ENCODE peak calls at places on chromosome 19, in seven cellular contexts. One of them, this sample, is unnamed.

GRCh38 chr19:3269972-3270667 is 45.7 kb downstream of the CELF5 start:
- DNase-seq in T-helper 2 cell: no peak
- DNase-seq in cardiac fibroblast: no peak
- DNase-seq in HCT116: no peak
- DNase-seq in OCI-LY7: no peak
- DNase-seq in anterior cingulate cortex: no peak
- DNase-seq in HepG2: no peak
- DNase-seq in this sample: no peak

GRCh38 chr19:18346091-18346490 is 5.7 kb downstream of the PGPEP1 start:
- DNase-seq in T-helper 2 cell: no peak
- DNase-seq in cardiac fibroblast: no peak
- DNase-seq in HCT116: no peak
- DNase-seq in OCI-LY7: no peak
- DNase-seq in anterior cingulate cortex: no peak
- DNase-seq in HepG2: no peak
- DNase-seq in this sample: peak

GRCh38 chr19:1658446-1659433 is 6.3 kb upstream of the TCF3 start:
- DNase-seq in T-helper 2 cell: no peak
- DNase-seq in cardiac fibroblast: no peak
- DNase-seq in HCT116: no peak
- DNase-seq in OCI-LY7: no peak
- DNase-seq in anterior cingulate cortex: no peak
- DNase-seq in HepG2: no peak
- DNase-seq in this sample: no peak

GRCh38 chr19:52897149-52897935 is at the start of gene ZNF320:
- DNase-seq in T-helper 2 cell: peak
- DNase-seq in cardiac fibroblast: peak
- DNase-seq in HCT116: peak
- DNase-seq in OCI-LY7: peak
- DNase-seq in anterior cingulate cortex: peak
- DNase-seq in HepG2: no peak
- DNase-seq in this sample: peak

GRCh38 chr19:3950871-3951861 is 18.3 kb downstream of the NMRK2 start:
- DNase-seq in T-helper 2 cell: no peak
- DNase-seq in cardiac fibroblast: no peak
- DNase-seq in HCT116: no peak
- DNase-seq in OCI-LY7: no peak
- DNase-seq in anterior cingulate cortex: no peak
- DNase-seq in HepG2: no peak
- DNase-seq in this sample: no peak

GRCh38 chr19:4831351-4832340 is at the start of gene TICAM1:
- DNase-seq in T-helper 2 cell: peak
- DNase-seq in cardiac fibroblast: peak
- DNase-seq in HCT116: no peak
- DNase-seq in OCI-LY7: peak
- DNase-seq in anterior cingulate cortex: peak
- DNase-seq in HepG2: no peak
- DNase-seq in this sample: no peak

GRCh38 chr19:51460164-51460992 is 2.1 kb upstream of the SIGLEC8 start:
- DNase-seq in T-helper 2 cell: peak
- DNase-seq in cardiac fibroblast: no peak
- DNase-seq in HCT116: no peak
- DNase-seq in OCI-LY7: peak
- DNase-seq in anterior cingulate cortex: no peak
- DNase-seq in HepG2: peak
- DNase-seq in this sample: peak

GRCh38 chr19:31350033-31350692 is 927 bp upstream of the TSHZ3 start:
- DNase-seq in T-helper 2 cell: no peak
- DNase-seq in cardiac fibroblast: peak
- DNase-seq in HCT116: no peak
- DNase-seq in OCI-LY7: no peak
- DNase-seq in anterior cingulate cortex: no peak
- DNase-seq in HepG2: no peak
- DNase-seq in this sample: no peak

GRCh38 chr19:15529774-15530372 is 21.5 kb downstream of the CYP4F22 start:
- DNase-seq in T-helper 2 cell: no peak
- DNase-seq in cardiac fibroblast: peak
- DNase-seq in HCT116: no peak
- DNase-seq in OCI-LY7: no peak
- DNase-seq in anterior cingulate cortex: no peak
- DNase-seq in HepG2: no peak
- DNase-seq in this sample: no peak

GRCh38 chr19:2722541-2723344 is 1.6 kb upstream of the DIRAS1 start:
- DNase-seq in T-helper 2 cell: no peak
- DNase-seq in cardiac fibroblast: peak
- DNase-seq in HCT116: no peak
- DNase-seq in OCI-LY7: no peak
- DNase-seq in anterior cingulate cortex: peak
- DNase-seq in HepG2: no peak
- DNase-seq in this sample: no peak

GRCh38 chr19:2246801-2247361 is 2.2 kb upstream of the AMH start:
- DNase-seq in T-helper 2 cell: no peak
- DNase-seq in cardiac fibroblast: peak
- DNase-seq in HCT116: no peak
- DNase-seq in OCI-LY7: no peak
- DNase-seq in anterior cingulate cortex: peak
- DNase-seq in HepG2: no peak
- DNase-seq in this sample: no peak

GRCh38 chr19:19817357-19817756 is 4.2 kb downstream of the ZNF506 start:
- DNase-seq in T-helper 2 cell: no peak
- DNase-seq in cardiac fibroblast: no peak
- DNase-seq in HCT116: no peak
- DNase-seq in OCI-LY7: no peak
- DNase-seq in anterior cingulate cortex: no peak
- DNase-seq in HepG2: no peak
- DNase-seq in this sample: peak

GRCh38 chr19:50155520-50156109 is 7.5 kb downstream of the IZUMO2 start:
- DNase-seq in T-helper 2 cell: no peak
- DNase-seq in cardiac fibroblast: no peak
- DNase-seq in HCT116: no peak
- DNase-seq in OCI-LY7: no peak
- DNase-seq in anterior cingulate cortex: no peak
- DNase-seq in HepG2: no peak
- DNase-seq in this sample: peak

GRCh38 chr19:58401825-58402433 is 6.5 kb downstream of the RNF225 start:
- DNase-seq in T-helper 2 cell: no peak
- DNase-seq in cardiac fibroblast: no peak
- DNase-seq in HCT116: no peak
- DNase-seq in OCI-LY7: no peak
- DNase-seq in anterior cingulate cortex: no peak
- DNase-seq in HepG2: no peak
- DNase-seq in this sample: no peak

GRCh38 chr19:45113628-45114027 is 20.6 kb downstream of the PPP1R37 start:
- DNase-seq in T-helper 2 cell: no peak
- DNase-seq in cardiac fibroblast: no peak
- DNase-seq in HCT116: no peak
- DNase-seq in OCI-LY7: no peak
- DNase-seq in anterior cingulate cortex: no peak
- DNase-seq in HepG2: peak
- DNase-seq in this sample: no peak

GRCh38 chr19:54208784-54209057 is 8.1 kb downstream of the RPS9 start:
- DNase-seq in T-helper 2 cell: no peak
- DNase-seq in cardiac fibroblast: no peak
- DNase-seq in HCT116: no peak
- DNase-seq in OCI-LY7: no peak
- DNase-seq in anterior cingulate cortex: no peak
- DNase-seq in HepG2: no peak
- DNase-seq in this sample: peak

GRCh38 chr19:41913476-41914190 is 14.6 kb downstream of the ERFL start:
- DNase-seq in T-helper 2 cell: no peak
- DNase-seq in cardiac fibroblast: no peak
- DNase-seq in HCT116: no peak
- DNase-seq in OCI-LY7: no peak
- DNase-seq in anterior cingulate cortex: no peak
- DNase-seq in HepG2: no peak
- DNase-seq in this sample: no peak

GRCh38 chr19:55390461-55390880 is 4.7 kb downstream of the RPL28 start:
- DNase-seq in T-helper 2 cell: no peak
- DNase-seq in cardiac fibroblast: no peak
- DNase-seq in HCT116: no peak
- DNase-seq in OCI-LY7: no peak
- DNase-seq in anterior cingulate cortex: no peak
- DNase-seq in HepG2: no peak
- DNase-seq in this sample: peak

GRCh38 chr19:52943884-52944643 is 18.6 kb downstream of the ZNF816 start:
- DNase-seq in T-helper 2 cell: no peak
- DNase-seq in cardiac fibroblast: no peak
- DNase-seq in HCT116: no peak
- DNase-seq in OCI-LY7: no peak
- DNase-seq in anterior cingulate cortex: no peak
- DNase-seq in HepG2: peak
- DNase-seq in this sample: peak

GRCh38 chr19:49851456-49852259 is 699 bp downstream of the PTOV1 start:
- DNase-seq in T-helper 2 cell: no peak
- DNase-seq in cardiac fibroblast: no peak
- DNase-seq in HCT116: no peak
- DNase-seq in OCI-LY7: peak
- DNase-seq in anterior cingulate cortex: peak
- DNase-seq in HepG2: no peak
- DNase-seq in this sample: peak

GRCh38 chr19:10193666-10194499 is 870 bp downstream of the DNMT1 start:
- DNase-seq in T-helper 2 cell: peak
- DNase-seq in cardiac fibroblast: peak
- DNase-seq in HCT116: no peak
- DNase-seq in OCI-LY7: peak
- DNase-seq in anterior cingulate cortex: no peak
- DNase-seq in HepG2: peak
- DNase-seq in this sample: peak

GRCh38 chr19:16197188-16197621 is 506 bp upstream of the AP1M1 start:
- DNase-seq in T-helper 2 cell: no peak
- DNase-seq in cardiac fibroblast: peak
- DNase-seq in HCT116: no peak
- DNase-seq in OCI-LY7: peak
- DNase-seq in anterior cingulate cortex: no peak
- DNase-seq in HepG2: peak
- DNase-seq in this sample: peak

GRCh38 chr19:29489182-29489951 is 36.4 kb upstream of the VSTM2B start:
- DNase-seq in T-helper 2 cell: no peak
- DNase-seq in cardiac fibroblast: no peak
- DNase-seq in HCT116: no peak
- DNase-seq in OCI-LY7: no peak
- DNase-seq in anterior cingulate cortex: no peak
- DNase-seq in HepG2: no peak
- DNase-seq in this sample: no peak

GRCh38 chr19:51431124-51431523 is 13.7 kb upstream of the SIGLEC10 start:
- DNase-seq in T-helper 2 cell: no peak
- DNase-seq in cardiac fibroblast: no peak
- DNase-seq in HCT116: no peak
- DNase-seq in OCI-LY7: no peak
- DNase-seq in anterior cingulate cortex: no peak
- DNase-seq in HepG2: peak
- DNase-seq in this sample: no peak

GRCh38 chr19:20247016-20247683 is 80.1 kb downstream of the ZNF486 start:
- DNase-seq in T-helper 2 cell: no peak
- DNase-seq in cardiac fibroblast: peak
- DNase-seq in HCT116: no peak
- DNase-seq in OCI-LY7: peak
- DNase-seq in anterior cingulate cortex: peak
- DNase-seq in HepG2: no peak
- DNase-seq in this sample: peak

GRCh38 chr19:13790354-13790753 is 4.9 kb upstream of the ZSWIM4 start:
- DNase-seq in T-helper 2 cell: peak
- DNase-seq in cardiac fibroblast: peak
- DNase-seq in HCT116: no peak
- DNase-seq in OCI-LY7: no peak
- DNase-seq in anterior cingulate cortex: no peak
- DNase-seq in HepG2: no peak
- DNase-seq in this sample: no peak

GRCh38 chr19:6632002-6632621 is 37.8 kb downstream of the TNFSF14 start:
- DNase-seq in T-helper 2 cell: peak
- DNase-seq in cardiac fibroblast: peak
- DNase-seq in HCT116: peak
- DNase-seq in OCI-LY7: peak
- DNase-seq in anterior cingulate cortex: peak
- DNase-seq in HepG2: peak
- DNase-seq in this sample: peak

GRCh38 chr19:46863818-46864629 is 3.2 kb downstream of the ARHGAP35 start:
- DNase-seq in T-helper 2 cell: no peak
- DNase-seq in cardiac fibroblast: peak
- DNase-seq in HCT116: no peak
- DNase-seq in OCI-LY7: no peak
- DNase-seq in anterior cingulate cortex: no peak
- DNase-seq in HepG2: peak
- DNase-seq in this sample: peak

GRCh38 chr19:8332976-8333770 is 9.9 kb downstream of the KANK3 start:
- DNase-seq in T-helper 2 cell: no peak
- DNase-seq in cardiac fibroblast: no peak
- DNase-seq in HCT116: no peak
- DNase-seq in OCI-LY7: no peak
- DNase-seq in anterior cingulate cortex: no peak
- DNase-seq in HepG2: no peak
- DNase-seq in this sample: no peak

GRCh38 chr19:1750343-1751021 is 2.8 kb upstream of the ONECUT3 start:
- DNase-seq in T-helper 2 cell: no peak
- DNase-seq in cardiac fibroblast: no peak
- DNase-seq in HCT116: no peak
- DNase-seq in OCI-LY7: no peak
- DNase-seq in anterior cingulate cortex: no peak
- DNase-seq in HepG2: no peak
- DNase-seq in this sample: no peak

GRCh38 chr19:288911-289310 is 2.3 kb downstream of the PLPP2 start:
- DNase-seq in T-helper 2 cell: no peak
- DNase-seq in cardiac fibroblast: no peak
- DNase-seq in HCT116: no peak
- DNase-seq in OCI-LY7: no peak
- DNase-seq in anterior cingulate cortex: no peak
- DNase-seq in HepG2: no peak
- DNase-seq in this sample: no peak

GRCh38 chr19:35720163-35720524 is 2.3 kb downstream of the KMT2B start:
- DNase-seq in T-helper 2 cell: no peak
- DNase-seq in cardiac fibroblast: no peak
- DNase-seq in HCT116: no peak
- DNase-seq in OCI-LY7: no peak
- DNase-seq in anterior cingulate cortex: no peak
- DNase-seq in HepG2: no peak
- DNase-seq in this sample: no peak

This sample was measured in mesendoderm.